ENCODE peak calls at places on chromosomes 11 and 22, in eight cellular contexts. S is fibroblast of the conjunctiva; L is CD14-positive monocyte; U is BJ; V is activated T-helper 9 cell treated with anti-CD3 and anti-CD28 coated beads, Interleukin-2, amount 50 U/mL, for 16 hours; I is NCI-H1694; H is astrocyte; A is M059J. Y is an unnamed sample.

GRCh38 chr11:96424693-96425092 is 34.9 kb downstream of the JRKL start:
- DNase-seq in S (peak; percentile 2), L (no peak), U (peak; percentile 31), V (no peak), I (no peak), H (peak; percentile 58), A (peak; percentile 60), Y (peak; percentile 27)

GRCh38 chr11:47413908-47414684 is 5.7 kb downstream of the SLC39A13 start:
- DNase-seq in S (peak; percentile 49), L (no peak), U (no peak), V (no peak), I (no peak), H (peak; percentile 75), A (no peak), Y (no peak)

GRCh38 chr11:96508861-96509260 is 119.0 kb downstream of the JRKL start:
- DNase-seq in S (no peak), L (no peak), U (no peak), V (no peak), I (no peak), H (no peak), A (no peak), Y (no peak)

GRCh38 chr11:74460481-74461154 is 6.7 kb downstream of the KCNE3 start:
- DNase-seq in S (no peak), L (no peak), U (no peak), V (no peak), I (no peak), H (peak; percentile 27), A (peak; percentile 30), Y (no peak)

GRCh38 chr22:22951035-22951434 is 63.4 kb downstream of the IGLL5 start:
- DNase-seq in S (no peak), L (no peak), U (no peak), V (no peak), I (no peak), H (no peak), A (no peak), Y (no peak)

GRCh38 chr11:898160-898517 is 12.5 kb downstream of the CHID1 start:
- DNase-seq in S (no peak), L (no peak), U (no peak), V (no peak), I (no peak), H (no peak), A (peak; percentile 33), Y (no peak)

GRCh38 chr11:76181371-76181770 is 24.9 kb downstream of the WNT11 start:
- DNase-seq in S (no peak), L (no peak), U (no peak), V (no peak), I (no peak), H (no peak), A (no peak), Y (no peak)

GRCh38 chr11:126139541-126140091 is 71.8 kb downstream of the RPUSD4 start:
- DNase-seq in S (peak; percentile 37), L (no peak), U (no peak), V (no peak), I (peak; percentile 15), H (peak; percentile 68), A (peak; percentile 37), Y (no peak)

GRCh38 chr11:128420943-128421342 is 166.4 kb downstream of the ETS1 start:
- DNase-seq in S (no peak), L (no peak), U (peak; percentile 89), V (no peak), I (no peak), H (peak; percentile 97), A (peak; percentile 91), Y (no peak)

GRCh38 chr11:36149538-36150242 is 139.5 kb downstream of the COMMD9 start:
- DNase-seq in S (peak; percentile 96), L (peak; percentile 93), U (peak; percentile 88), V (no peak), I (peak; percentile 31), H (peak; percentile 98), A (peak; percentile 100), Y (peak; percentile 99)

GRCh38 chr11:61513143-61513740 is 4.7 kb downstream of the LRRC10B start:
- DNase-seq in S (no peak), L (no peak), U (no peak), V (no peak), I (no peak), H (no peak), A (no peak), Y (no peak)

GRCh38 chr11:67465190-67465522 is 3.9 kb downstream of the TMEM134 start:
- DNase-seq in S (no peak), L (no peak), U (no peak), V (no peak), I (no peak), H (no peak), A (no peak), Y (no peak)